ENCODE peak calls at places on chromosomes 12 and 14, in seven cellular contexts. One of them, this sample, is unnamed.

GRCh38 chr12:6215932-6216494 is 15.8 kb downstream of the CD9 start:
- DNase-seq in choroid plexus epithelial cell: peak
- DNase-seq in thoracic aorta: peak
- DNase-seq in upper lobe of right lung: peak
- DNase-seq in neural progenitor cell: no peak
- DNase-seq in psoas muscle: peak
- DNase-seq in foreskin fibroblast: peak
- DNase-seq in this sample: no peak

GRCh38 chr12:85805654-85806053 is 30.6 kb downstream of the RASSF9 start:
- DNase-seq in choroid plexus epithelial cell: peak
- DNase-seq in thoracic aorta: no peak
- DNase-seq in upper lobe of right lung: no peak
- DNase-seq in neural progenitor cell: no peak
- DNase-seq in psoas muscle: no peak
- DNase-seq in foreskin fibroblast: peak
- DNase-seq in this sample: no peak

GRCh38 chr12:90102957-90103652 is 394.5 kb upstream of the ATP2B1 start:
- DNase-seq in choroid plexus epithelial cell: peak
- DNase-seq in thoracic aorta: no peak
- DNase-seq in upper lobe of right lung: no peak
- DNase-seq in neural progenitor cell: peak
- DNase-seq in psoas muscle: no peak
- DNase-seq in foreskin fibroblast: no peak
- DNase-seq in this sample: no peak

GRCh38 chr12:570949-571794 is 92.1 kb downstream of the NINJ2 start:
- DNase-seq in choroid plexus epithelial cell: peak
- DNase-seq in thoracic aorta: peak
- DNase-seq in upper lobe of right lung: peak
- DNase-seq in neural progenitor cell: peak
- DNase-seq in psoas muscle: peak
- DNase-seq in foreskin fibroblast: peak
- DNase-seq in this sample: peak

GRCh38 chr12:49476091-49476490 is 62.7 kb upstream of the KCNH3 start:
- DNase-seq in choroid plexus epithelial cell: no peak
- DNase-seq in thoracic aorta: no peak
- DNase-seq in upper lobe of right lung: no peak
- DNase-seq in neural progenitor cell: no peak
- DNase-seq in psoas muscle: no peak
- DNase-seq in foreskin fibroblast: no peak
- DNase-seq in this sample: no peak

GRCh38 chr12:47413806-47414205 is 292.0 kb downstream of the RPAP3 start:
- DNase-seq in choroid plexus epithelial cell: no peak
- DNase-seq in thoracic aorta: no peak
- DNase-seq in upper lobe of right lung: no peak
- DNase-seq in neural progenitor cell: no peak
- DNase-seq in psoas muscle: no peak
- DNase-seq in foreskin fibroblast: no peak
- DNase-seq in this sample: no peak

GRCh38 chr12:113598815-113599406 is 127.2 kb upstream of the LHX5 start:
- DNase-seq in choroid plexus epithelial cell: no peak
- DNase-seq in thoracic aorta: no peak
- DNase-seq in upper lobe of right lung: no peak
- DNase-seq in neural progenitor cell: no peak
- DNase-seq in psoas muscle: no peak
- DNase-seq in foreskin fibroblast: no peak
- DNase-seq in this sample: no peak

GRCh38 chr14:100402631-100403030 is 79.5 kb downstream of the SLC25A47 start:
- DNase-seq in choroid plexus epithelial cell: no peak
- DNase-seq in thoracic aorta: no peak
- DNase-seq in upper lobe of right lung: peak
- DNase-seq in neural progenitor cell: no peak
- DNase-seq in psoas muscle: no peak
- DNase-seq in foreskin fibroblast: no peak
- DNase-seq in this sample: no peak

GRCh38 chr14:35435177-35435576 is 30.6 kb upstream of the NFKBIA start:
- DNase-seq in choroid plexus epithelial cell: peak
- DNase-seq in thoracic aorta: no peak
- DNase-seq in upper lobe of right lung: no peak
- DNase-seq in neural progenitor cell: no peak
- DNase-seq in psoas muscle: no peak
- DNase-seq in foreskin fibroblast: no peak
- DNase-seq in this sample: no peak

GRCh38 chr12:20701106-20701505 is 6.0 kb downstream of the SLCO1C1 start:
- DNase-seq in choroid plexus epithelial cell: no peak
- DNase-seq in thoracic aorta: no peak
- DNase-seq in upper lobe of right lung: no peak
- DNase-seq in neural progenitor cell: no peak
- DNase-seq in psoas muscle: no peak
- DNase-seq in foreskin fibroblast: no peak
- DNase-seq in this sample: no peak

GRCh38 chr12:22856120-22856699 is 231.2 kb downstream of the ETNK1 start:
- DNase-seq in choroid plexus epithelial cell: peak
- DNase-seq in thoracic aorta: no peak
- DNase-seq in upper lobe of right lung: no peak
- DNase-seq in neural progenitor cell: peak
- DNase-seq in psoas muscle: no peak
- DNase-seq in foreskin fibroblast: peak
- DNase-seq in this sample: no peak

GRCh38 chr12:84913151-84913550 is 552 bp upstream of the SLC6A15 start:
- DNase-seq in choroid plexus epithelial cell: peak
- DNase-seq in thoracic aorta: no peak
- DNase-seq in upper lobe of right lung: no peak
- DNase-seq in neural progenitor cell: peak
- DNase-seq in psoas muscle: no peak
- DNase-seq in foreskin fibroblast: no peak
- DNase-seq in this sample: no peak

GRCh38 chr12:10553148-10553547 is 47.5 kb downstream of the EIF2S3B start:
- DNase-seq in choroid plexus epithelial cell: no peak
- DNase-seq in thoracic aorta: no peak
- DNase-seq in upper lobe of right lung: no peak
- DNase-seq in neural progenitor cell: no peak
- DNase-seq in psoas muscle: no peak
- DNase-seq in foreskin fibroblast: no peak
- DNase-seq in this sample: no peak

GRCh38 chr12:68080577-68080976 is 79.0 kb downstream of the IFNG start:
- DNase-seq in choroid plexus epithelial cell: peak
- DNase-seq in thoracic aorta: no peak
- DNase-seq in upper lobe of right lung: no peak
- DNase-seq in neural progenitor cell: peak
- DNase-seq in psoas muscle: no peak
- DNase-seq in foreskin fibroblast: no peak
- DNase-seq in this sample: no peak

GRCh38 chr14:24238123-24238522 is 4.3 kb downstream of the TINF2 start:
- DNase-seq in choroid plexus epithelial cell: no peak
- DNase-seq in thoracic aorta: no peak
- DNase-seq in upper lobe of right lung: no peak
- DNase-seq in neural progenitor cell: no peak
- DNase-seq in psoas muscle: no peak
- DNase-seq in foreskin fibroblast: no peak
- DNase-seq in this sample: no peak

GRCh38 chr12:65953621-65954020 is 129.3 kb downstream of the HMGA2 start:
- DNase-seq in choroid plexus epithelial cell: peak
- DNase-seq in thoracic aorta: no peak
- DNase-seq in upper lobe of right lung: no peak
- DNase-seq in neural progenitor cell: no peak
- DNase-seq in psoas muscle: no peak
- DNase-seq in foreskin fibroblast: no peak
- DNase-seq in this sample: no peak

GRCh38 chr12:127911289-127911688 is 355.7 kb upstream of the TMEM132C start:
- DNase-seq in choroid plexus epithelial cell: no peak
- DNase-seq in thoracic aorta: no peak
- DNase-seq in upper lobe of right lung: no peak
- DNase-seq in neural progenitor cell: no peak
- DNase-seq in psoas muscle: no peak
- DNase-seq in foreskin fibroblast: no peak
- DNase-seq in this sample: no peak

GRCh38 chr14:105171004-105171673 is 2.6 kb upstream of the JAG2 start:
- DNase-seq in choroid plexus epithelial cell: no peak
- DNase-seq in thoracic aorta: no peak
- DNase-seq in upper lobe of right lung: no peak
- DNase-seq in neural progenitor cell: no peak
- DNase-seq in psoas muscle: peak
- DNase-seq in foreskin fibroblast: no peak
- DNase-seq in this sample: no peak

GRCh38 chr14:58572092-58572853 is 65.5 kb upstream of the DACT1 start:
- DNase-seq in choroid plexus epithelial cell: peak
- DNase-seq in thoracic aorta: no peak
- DNase-seq in upper lobe of right lung: no peak
- DNase-seq in neural progenitor cell: peak
- DNase-seq in psoas muscle: no peak
- DNase-seq in foreskin fibroblast: no peak
- DNase-seq in this sample: no peak

GRCh38 chr14:77830692-77831091 is 30.8 kb downstream of the ADCK1 start:
- DNase-seq in choroid plexus epithelial cell: no peak
- DNase-seq in thoracic aorta: no peak
- DNase-seq in upper lobe of right lung: no peak
- DNase-seq in neural progenitor cell: no peak
- DNase-seq in psoas muscle: no peak
- DNase-seq in foreskin fibroblast: no peak
- DNase-seq in this sample: no peak

GRCh38 chr12:54378791-54379400 is 5.6 kb downstream of the ZNF385A start:
- DNase-seq in choroid plexus epithelial cell: no peak
- DNase-seq in thoracic aorta: no peak
- DNase-seq in upper lobe of right lung: peak
- DNase-seq in neural progenitor cell: peak
- DNase-seq in psoas muscle: peak
- DNase-seq in foreskin fibroblast: no peak
- DNase-seq in this sample: no peak

GRCh38 chr14:69612759-69613145 is 1.4 kb downstream of the SUSD6 start:
- DNase-seq in choroid plexus epithelial cell: no peak
- DNase-seq in thoracic aorta: no peak
- DNase-seq in upper lobe of right lung: no peak
- DNase-seq in neural progenitor cell: no peak
- DNase-seq in psoas muscle: no peak
- DNase-seq in foreskin fibroblast: no peak
- DNase-seq in this sample: no peak

GRCh38 chr12:110858848-110859247 is 12.1 kb downstream of the CCDC63 start:
- DNase-seq in choroid plexus epithelial cell: peak
- DNase-seq in thoracic aorta: no peak
- DNase-seq in upper lobe of right lung: no peak
- DNase-seq in neural progenitor cell: peak
- DNase-seq in psoas muscle: no peak
- DNase-seq in foreskin fibroblast: no peak
- DNase-seq in this sample: no peak

GRCh38 chr12:110863161-110863560 is 16.4 kb downstream of the CCDC63 start:
- DNase-seq in choroid plexus epithelial cell: no peak
- DNase-seq in thoracic aorta: no peak
- DNase-seq in upper lobe of right lung: no peak
- DNase-seq in neural progenitor cell: no peak
- DNase-seq in psoas muscle: no peak
- DNase-seq in foreskin fibroblast: no peak
- DNase-seq in this sample: no peak

GRCh38 chr12:110862331-110862730 is 15.5 kb downstream of the CCDC63 start:
- DNase-seq in choroid plexus epithelial cell: no peak
- DNase-seq in thoracic aorta: no peak
- DNase-seq in upper lobe of right lung: no peak
- DNase-seq in neural progenitor cell: peak
- DNase-seq in psoas muscle: no peak
- DNase-seq in foreskin fibroblast: no peak
- DNase-seq in this sample: no peak

GRCh38 chr12:110860833-110861291 is 14.1 kb downstream of the CCDC63 start:
- DNase-seq in choroid plexus epithelial cell: no peak
- DNase-seq in thoracic aorta: no peak
- DNase-seq in upper lobe of right lung: no peak
- DNase-seq in neural progenitor cell: peak
- DNase-seq in psoas muscle: no peak
- DNase-seq in foreskin fibroblast: no peak
- DNase-seq in this sample: no peak

DNA sequence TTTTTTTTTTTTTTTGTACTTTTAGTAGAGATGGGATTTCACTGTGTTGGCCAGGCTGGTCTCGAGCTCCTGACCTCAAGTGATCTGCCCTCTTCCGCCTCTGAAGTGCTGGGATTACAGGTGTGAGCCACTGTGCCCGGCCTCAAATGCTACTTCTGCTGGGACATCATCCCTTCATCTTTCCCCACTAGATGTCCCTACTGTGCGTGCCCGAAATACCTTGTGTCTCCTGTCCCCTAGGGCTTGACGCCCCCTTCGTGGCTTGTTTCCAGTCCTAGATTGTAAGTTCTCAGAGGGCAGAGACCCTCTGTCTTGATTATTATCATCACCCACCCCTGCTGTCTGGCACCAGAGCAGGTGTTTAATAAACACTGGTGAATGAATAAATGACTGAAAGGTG is 14.9 kb downstream of the CCDC63 start:
- DNase-seq in choroid plexus epithelial cell: no peak
- DNase-seq in thoracic aorta: no peak
- DNase-seq in upper lobe of right lung: no peak
- DNase-seq in neural progenitor cell: peak
- DNase-seq in psoas muscle: no peak
- DNase-seq in foreskin fibroblast: no peak
- DNase-seq in this sample: no peak
- TF ChIP-seq CTCF in choroid plexus epithelial cell: no peak
- TF ChIP-seq CTCF in thoracic aorta: no peak
- TF ChIP-seq CTCF in upper lobe of right lung: no peak
- TF ChIP-seq CTCF in neural progenitor cell: peak
- TF ChIP-seq CTCF in psoas muscle: no peak
- TF ChIP-seq CTCF in foreskin fibroblast: no peak
- TF ChIP-seq CTCF in this sample: no peak

GRCh38 chr12:124398578-124399227 is 103.8 kb downstream of the RFLNA start:
- DNase-seq in choroid plexus epithelial cell: no peak
- DNase-seq in thoracic aorta: peak
- DNase-seq in upper lobe of right lung: peak
- DNase-seq in neural progenitor cell: no peak
- DNase-seq in psoas muscle: peak
- DNase-seq in foreskin fibroblast: no peak
- DNase-seq in this sample: peak
- TF ChIP-seq CTCF in choroid plexus epithelial cell: peak
- TF ChIP-seq CTCF in thoracic aorta: no peak
- TF ChIP-seq CTCF in upper lobe of right lung: no peak
- TF ChIP-seq CTCF in neural progenitor cell: no peak
- TF ChIP-seq CTCF in psoas muscle: peak
- TF ChIP-seq CTCF in foreskin fibroblast: no peak
- TF ChIP-seq CTCF in this sample: no peak

DNA sequence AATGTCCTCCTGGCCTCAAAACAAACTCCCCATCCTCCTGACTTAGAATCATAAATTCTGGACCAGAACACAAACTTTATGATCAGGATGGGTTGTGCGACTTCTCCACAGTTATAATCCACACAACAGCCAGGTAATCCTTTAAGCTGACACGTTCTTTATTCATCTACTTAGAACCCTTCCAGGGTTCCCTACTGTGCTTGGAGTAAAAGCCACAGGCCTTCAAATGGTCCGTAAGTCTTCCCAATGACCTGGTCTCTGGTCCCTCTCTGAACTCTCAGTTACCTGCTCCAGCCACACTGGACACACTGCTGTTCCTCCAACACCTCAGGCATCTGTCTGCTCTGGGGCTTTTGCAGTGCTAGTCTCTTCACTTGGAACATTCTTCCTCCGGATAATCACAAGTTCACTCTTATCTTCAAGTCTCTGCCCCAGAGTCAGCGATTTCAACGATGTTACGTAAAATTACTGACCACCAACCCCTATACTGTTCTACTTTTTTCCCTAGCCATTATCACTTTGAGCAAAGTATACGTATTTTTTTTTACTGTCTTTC is 1.7 kb upstream of the RNASE7 start:
- DNase-seq in choroid plexus epithelial cell: no peak
- DNase-seq in thoracic aorta: no peak
- DNase-seq in upper lobe of right lung: no peak
- DNase-seq in neural progenitor cell: no peak
- DNase-seq in psoas muscle: no peak
- DNase-seq in foreskin fibroblast: no peak
- DNase-seq in this sample: no peak
- TF ChIP-seq CTCF in choroid plexus epithelial cell: no peak
- TF ChIP-seq CTCF in thoracic aorta: no peak
- TF ChIP-seq CTCF in upper lobe of right lung: no peak
- TF ChIP-seq CTCF in neural progenitor cell: no peak
- TF ChIP-seq CTCF in psoas muscle: no peak
- TF ChIP-seq CTCF in foreskin fibroblast: no peak
- TF ChIP-seq CTCF in this sample: no peak

GRCh38 chr12:42792265-42792664 is 202.7 kb upstream of the PRICKLE1 start:
- DNase-seq in choroid plexus epithelial cell: no peak
- DNase-seq in thoracic aorta: no peak
- DNase-seq in upper lobe of right lung: no peak
- DNase-seq in neural progenitor cell: no peak
- DNase-seq in psoas muscle: no peak
- DNase-seq in foreskin fibroblast: no peak
- DNase-seq in this sample: no peak
- TF ChIP-seq CTCF in choroid plexus epithelial cell: peak
- TF ChIP-seq CTCF in thoracic aorta: no peak
- TF ChIP-seq CTCF in upper lobe of right lung: no peak
- TF ChIP-seq CTCF in neural progenitor cell: peak
- TF ChIP-seq CTCF in psoas muscle: no peak
- TF ChIP-seq CTCF in foreskin fibroblast: no peak
- TF ChIP-seq CTCF in this sample: no peak